ENCODE peak calls at places on chromosomes 13 and 19, in eight cellular contexts. X, Y, S, H, M, N, E and L are unnamed samples.

GRCh38 chr19:8484331-8484894 is 18.0 kb downstream of the PRAM1 start:
- DNase-seq in X (no peak), Y (no peak), S (no peak), H (no peak), M (no peak), N (peak), E (no peak), L (no peak)

GRCh38 chr19:10748195-10748923 is 30.5 kb downstream of the DNM2 start:
- DNase-seq in X (no peak), Y (no peak), S (no peak), H (no peak), M (no peak), N (no peak), E (no peak), L (no peak)

GRCh38 chr19:53365899-53366493 is 491 bp downstream of the ZNF525 start:
- DNase-seq in X (no peak), Y (no peak), S (no peak), H (no peak), M (no peak), N (no peak), E (no peak), L (no peak)

GRCh38 chr19:34733266-34733825 is 697 bp upstream of the ZNF181 start:
- DNase-seq in X (no peak), Y (peak), S (no peak), H (no peak), M (peak), N (no peak), E (peak), L (no peak)

GRCh38 chr13:99282264-99283231 is 24.4 kb upstream of the GPR18 start:
- DNase-seq in X (no peak), Y (no peak), S (no peak), H (no peak), M (no peak), N (no peak), E (no peak), L (no peak)

GRCh38 chr19:46147791-46148288 is at the start of gene IGFL2:
- DNase-seq in X (no peak), Y (no peak), S (no peak), H (no peak), M (no peak), N (no peak), E (no peak), L (no peak)

GRCh38 chr19:17567940-17568339 is 12.5 kb downstream of the COLGALT1 start:
- DNase-seq in X (no peak), Y (no peak), S (no peak), H (no peak), M (no peak), N (no peak), E (no peak), L (no peak)

GRCh38 chr19:43078311-43078710 is 4.2 kb downstream of the PSG2 start:
- DNase-seq in X (no peak), Y (no peak), S (no peak), H (peak), M (no peak), N (no peak), E (no peak), L (no peak)

GRCh38 chr13:106302843-106303242 is 232.6 kb downstream of the EFNB2 start:
- DNase-seq in X (no peak), Y (no peak), S (no peak), H (no peak), M (no peak), N (no peak), E (no peak), L (no peak)